ENCODE peak calls at places on chromosomes 12 and 14, in five cellular contexts. One of them, this sample, is unnamed.

GRCh38 chr12:18919826-18920511 is 182.1 kb downstream of the CAPZA3 start:
- DNase-seq in uterus: no peak
- DNase-seq in osteoblast: no peak
- DNase-seq in prostate gland: no peak
- DNase-seq in A549: no peak
- DNase-seq in this sample: no peak

GRCh38 chr12:54648265-54648664 is at the start of gene DCD:
- DNase-seq in uterus: no peak
- DNase-seq in A549: no peak
- DNase-seq in osteoblast: no peak
- DNase-seq in prostate gland: no peak
- DNase-seq in this sample: no peak

GRCh38 chr14:60643443-60644402 is 5.6 kb downstream of the SIX1 start:
- DNase-seq in osteoblast: peak
- DNase-seq in uterus: no peak
- DNase-seq in prostate gland: peak
- DNase-seq in A549: no peak
- DNase-seq in this sample: no peak

GRCh38 chr12:131105736-131106356 is 152.1 kb downstream of the ADGRD1 start:
- DNase-seq in osteoblast: peak
- DNase-seq in uterus: no peak
- DNase-seq in A549: no peak
- DNase-seq in prostate gland: no peak
- DNase-seq in this sample: no peak

GRCh38 chr14:90753456-90754005 is 62.7 kb downstream of the TTC7B start:
- DNase-seq in prostate gland: peak
- DNase-seq in A549: no peak
- DNase-seq in osteoblast: no peak
- DNase-seq in uterus: no peak
- DNase-seq in this sample: no peak

GRCh38 chr12:71007025-71007424 is 86.5 kb upstream of the PTPRR start:
- DNase-seq in osteoblast: no peak
- DNase-seq in uterus: no peak
- DNase-seq in A549: no peak
- DNase-seq in prostate gland: no peak
- DNase-seq in this sample: no peak

GRCh38 chr12:77031745-77032144 is 33.6 kb downstream of the E2F7 start:
- DNase-seq in A549: no peak
- DNase-seq in uterus: no peak
- DNase-seq in prostate gland: no peak
- DNase-seq in osteoblast: peak
- DNase-seq in this sample: peak

GRCh38 chr12:2179953-2180736 is 127.4 kb downstream of the CACNA1C start:
- DNase-seq in prostate gland: peak
- DNase-seq in uterus: peak
- DNase-seq in A549: peak
- DNase-seq in osteoblast: peak
- DNase-seq in this sample: peak

GRCh38 chr12:55942577-55943136 is 11.7 kb downstream of the DGKA start:
- DNase-seq in prostate gland: no peak
- DNase-seq in uterus: no peak
- DNase-seq in osteoblast: no peak
- DNase-seq in A549: no peak
- DNase-seq in this sample: no peak

GRCh38 chr12:127556487-127556886 is 710.5 kb upstream of the TMEM132C start:
- DNase-seq in A549: no peak
- DNase-seq in uterus: no peak
- DNase-seq in prostate gland: no peak
- DNase-seq in osteoblast: peak
- DNase-seq in this sample: no peak

GRCh38 chr12:84572186-84572585 is 340.4 kb downstream of the SLC6A15 start:
- DNase-seq in uterus: no peak
- DNase-seq in A549: no peak
- DNase-seq in prostate gland: no peak
- DNase-seq in osteoblast: no peak
- DNase-seq in this sample: no peak

GRCh38 chr12:132275110-132275531 is 54.3 kb downstream of the GALNT9 start:
- DNase-seq in prostate gland: peak
- DNase-seq in uterus: no peak
- DNase-seq in osteoblast: peak
- DNase-seq in A549: peak
- DNase-seq in this sample: peak

GRCh38 chr12:113130457-113131135 is 5.0 kb downstream of the RASAL1 start:
- DNase-seq in A549: no peak
- DNase-seq in osteoblast: peak
- DNase-seq in uterus: no peak
- DNase-seq in prostate gland: no peak
- DNase-seq in this sample: no peak

GRCh38 chr12:108214486-108214885 is 85.4 kb downstream of the WSCD2 start:
- DNase-seq in osteoblast: no peak
- DNase-seq in uterus: no peak
- DNase-seq in A549: peak
- DNase-seq in prostate gland: no peak
- DNase-seq in this sample: peak

GRCh38 chr12:40137252-40137651 is 31.4 kb upstream of the SLC2A13 start:
- DNase-seq in prostate gland: no peak
- DNase-seq in uterus: no peak
- DNase-seq in osteoblast: peak
- DNase-seq in A549: no peak
- DNase-seq in this sample: no peak

GRCh38 chr12:56998316-56998715 is 8.0 kb downstream of the ZBTB39 start:
- DNase-seq in prostate gland: no peak
- DNase-seq in uterus: no peak
- DNase-seq in osteoblast: no peak
- DNase-seq in A549: no peak
- DNase-seq in this sample: no peak

GRCh38 chr12:117380083-117380482 is 18.7 kb upstream of the NOS1 start:
- DNase-seq in osteoblast: no peak
- DNase-seq in uterus: no peak
- DNase-seq in prostate gland: no peak
- DNase-seq in A549: no peak
- DNase-seq in this sample: no peak

GRCh38 chr12:132323171-132324010 is 6.0 kb downstream of the GALNT9 start:
- DNase-seq in prostate gland: no peak
- DNase-seq in A549: no peak
- DNase-seq in osteoblast: peak
- DNase-seq in uterus: no peak
- DNase-seq in this sample: no peak

GRCh38 chr12:113002155-113002554 is 23.8 kb downstream of the OAS2 start:
- DNase-seq in osteoblast: peak
- DNase-seq in A549: peak
- DNase-seq in uterus: no peak
- DNase-seq in prostate gland: no peak
- DNase-seq in this sample: no peak

GRCh38 chr12:3991798-3992580 is 118.8 kb upstream of the PARP11 start:
- DNase-seq in prostate gland: no peak
- DNase-seq in osteoblast: no peak
- DNase-seq in uterus: no peak
- DNase-seq in A549: no peak
- DNase-seq in this sample: no peak

GRCh38 chr12:17020765-17021164 is 414.8 kb upstream of the LMO3 start:
- DNase-seq in prostate gland: no peak
- DNase-seq in osteoblast: no peak
- DNase-seq in uterus: no peak
- DNase-seq in A549: no peak
- DNase-seq in this sample: no peak

GRCh38 chr12:103880299-103881142 is 39.5 kb upstream of the NT5DC3 start:
- DNase-seq in A549: no peak
- DNase-seq in osteoblast: peak
- DNase-seq in prostate gland: no peak
- DNase-seq in uterus: no peak
- DNase-seq in this sample: no peak

GRCh38 chr12:84732941-84733340 is 179.7 kb downstream of the SLC6A15 start:
- DNase-seq in uterus: no peak
- DNase-seq in osteoblast: no peak
- DNase-seq in A549: no peak
- DNase-seq in prostate gland: no peak
- DNase-seq in this sample: no peak

GRCh38 chr12:50088577-50089335 is 3.6 kb downstream of the SMARCD1 start:
- DNase-seq in A549: peak
- DNase-seq in uterus: no peak
- DNase-seq in prostate gland: peak
- DNase-seq in osteoblast: no peak
- DNase-seq in this sample: peak

GRCh38 chr14:74988131-74988530 is 14.6 kb upstream of the EIF2B2 start:
- DNase-seq in prostate gland: no peak
- DNase-seq in osteoblast: peak
- DNase-seq in A549: peak
- DNase-seq in uterus: no peak
- DNase-seq in this sample: peak

GRCh38 chr14:101288436-101289229 is 272.7 kb upstream of the DIO3 start:
- DNase-seq in prostate gland: no peak
- DNase-seq in A549: no peak
- DNase-seq in osteoblast: no peak
- DNase-seq in uterus: peak
- DNase-seq in this sample: no peak

GRCh38 chr14:104970231-104971068 is 7.7 kb downstream of the AHNAK2 start:
- DNase-seq in osteoblast: peak
- DNase-seq in A549: peak
- DNase-seq in uterus: peak
- DNase-seq in prostate gland: no peak
- DNase-seq in this sample: peak

DNA sequence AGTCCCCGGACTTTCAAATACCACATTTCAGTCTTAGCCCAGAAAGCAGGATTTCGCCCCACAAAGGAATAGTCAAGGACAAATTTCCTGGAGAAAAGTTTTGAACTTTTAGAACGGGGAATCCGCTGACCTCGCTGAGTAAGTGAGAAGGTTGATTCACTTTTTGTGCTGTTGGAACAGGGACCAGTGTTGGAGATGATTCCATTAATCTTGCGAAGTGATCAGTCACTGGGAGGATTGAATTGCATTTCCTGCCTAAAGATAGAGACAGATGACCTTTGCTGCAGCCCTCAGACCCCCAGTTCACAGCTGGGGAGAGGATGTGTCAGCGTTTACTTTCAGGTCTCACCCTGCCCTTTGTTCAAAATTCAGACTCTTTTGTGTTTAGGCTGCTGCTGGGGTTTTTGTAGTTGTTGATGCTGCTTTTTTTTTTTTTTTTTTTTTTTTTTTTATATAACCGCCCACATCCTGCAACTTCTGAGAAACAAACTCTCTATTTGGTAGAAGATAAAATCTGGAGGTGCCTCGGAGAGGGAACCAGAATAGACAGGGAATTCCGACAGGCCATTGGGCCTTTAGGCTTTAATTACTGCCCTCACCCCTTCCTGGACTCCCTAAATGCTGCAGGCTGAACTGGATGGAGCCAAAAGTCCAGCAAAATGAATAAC is 9.8 kb upstream of the KDM2B start:
- DNase-seq in uterus: no peak
- DNase-seq in osteoblast: peak
- DNase-seq in prostate gland: no peak
- DNase-seq in A549: no peak
- DNase-seq in this sample: peak
- H3K4me3 ChIP-seq in uterus: no peak
- H3K4me3 ChIP-seq in osteoblast: peak
- H3K4me3 ChIP-seq in prostate gland: no peak
- H3K4me3 ChIP-seq in A549: no peak
- H3K4me3 ChIP-seq in this sample: peak

GRCh38 chr14:81737938-81738337 is 204.3 kb upstream of the SEL1L start:
- DNase-seq in prostate gland: no peak
- DNase-seq in osteoblast: no peak
- DNase-seq in uterus: no peak
- DNase-seq in A549: no peak
- DNase-seq in this sample: no peak
- TF ChIP-seq CTCF in prostate gland: peak
- TF ChIP-seq CTCF in osteoblast: no peak
- TF ChIP-seq CTCF in uterus: no peak
- TF ChIP-seq CTCF in A549: no peak
- TF ChIP-seq CTCF in this sample: no peak

GRCh38 chr12:65891987-65892481 is 67.8 kb downstream of the HMGA2 start:
- DNase-seq in osteoblast: peak
- DNase-seq in A549: peak
- DNase-seq in uterus: peak
- DNase-seq in prostate gland: peak
- DNase-seq in this sample: peak
- H3K4me3 ChIP-seq in osteoblast: peak
- H3K4me3 ChIP-seq in A549: peak
- H3K4me3 ChIP-seq in uterus: no peak
- H3K4me3 ChIP-seq in prostate gland: no peak
- H3K4me3 ChIP-seq in this sample: peak

GRCh38 chr14:30874120-30874998 is at the start of gene COCH:
- DNase-seq in osteoblast: peak
- DNase-seq in uterus: no peak
- DNase-seq in A549: peak
- DNase-seq in prostate gland: no peak
- DNase-seq in this sample: no peak
- TF ChIP-seq CTCF in osteoblast: no peak
- TF ChIP-seq CTCF in uterus: peak
- TF ChIP-seq CTCF in A549: peak
- TF ChIP-seq CTCF in prostate gland: peak
- TF ChIP-seq CTCF in this sample: peak

This sample was measured in fibroblast of the aortic adventitia.